ENCODE peak calls at places on chromosomes 6 and 20, in six cellular contexts. U is K562, J is endothelial cell of umbilical vein, V is stomach, N is GM23338, W is GM12892. Q is an unnamed sample.
A peak's percentile ranks its signal among the peaks of the same experiment; 100 is the strongest.

GRCh38 chr6:144601221-144601620 is 316.1 kb downstream of the UTRN start:
- DNase-seq in U (no peak), J (no peak), V (no peak), N (no peak), W (no peak), Q (no peak)

GRCh38 chr6:42374027-42374669 is 77.6 kb downstream of the TRERF1 start:
- DNase-seq in U (no peak), J (no peak), V (no peak), N (no peak), W (no peak), Q (no peak)

GRCh38 chr20:34987288-34988175 is 31.9 kb downstream of the MYH7B start:
- DNase-seq in U (no peak), J (no peak), V (no peak), N (no peak), W (no peak), Q (no peak)

GRCh38 chr20:31821427-31821826 is 2.3 kb downstream of the MYLK2 start:
- DNase-seq in U (no peak), J (no peak), V (no peak), N (no peak), W (no peak), Q (no peak)

GRCh38 chr6:152293404-152293803 is 343.8 kb downstream of the SYNE1 start:
- DNase-seq in U (no peak), J (no peak), V (peak; percentile 52), N (no peak), W (no peak), Q (no peak)

GRCh38 chr6:31057426-31058003 is 47.2 kb downstream of the MUC22 start:
- DNase-seq in U (no peak), J (no peak), V (no peak), N (peak; percentile 17), W (no peak), Q (no peak)

GRCh38 chr6:154515808-154516207 is 5.3 kb upstream of the CNKSR3 start:
- DNase-seq in U (no peak), J (peak; percentile 85), V (no peak), N (no peak), W (no peak), Q (no peak)

GRCh38 chr6:82980086-82980485 is 85.6 kb downstream of the UBE3D start:
- DNase-seq in U (no peak), J (no peak), V (no peak), N (no peak), W (no peak), Q (no peak)

GRCh38 chr6:138086573-138087196 is 20.5 kb downstream of the PERP start:
- DNase-seq in U (no peak), J (no peak), V (no peak), N (peak; percentile 72), W (no peak), Q (no peak)

GRCh38 chr6:144849920-144850319 is 564.8 kb downstream of the UTRN start:
- DNase-seq in U (no peak), J (no peak), V (no peak), N (no peak), W (no peak), Q (no peak)

GRCh38 chr20:44601801-44602204 is 19.4 kb downstream of the PKIG start:
- DNase-seq in U (no peak), J (peak; percentile 93), V (no peak), N (no peak), W (no peak), Q (no peak)

GRCh38 chr20:46939031-46939430 is 44.4 kb downstream of the EYA2 start:
- DNase-seq in U (peak; percentile 74), J (peak; percentile 1), V (no peak), N (peak; percentile 82), W (no peak), Q (no peak)

GRCh38 chr6:7146079-7146828 is 38.5 kb downstream of the RREB1 start:
- DNase-seq in U (peak; percentile 63), J (peak; percentile 64), V (peak; percentile 76), N (peak; percentile 52), W (no peak), Q (peak; percentile 85)

GRCh38 chr6:69980624-69981023 is 114.3 kb downstream of the COL19A1 start:
- DNase-seq in U (no peak), J (no peak), V (no peak), N (no peak), W (no peak), Q (no peak)

GRCh38 chr6:81158956-81159355 is 593.5 kb downstream of the TENT5A start:
- DNase-seq in U (no peak), J (no peak), V (no peak), N (no peak), W (no peak), Q (no peak)

GRCh38 chr20:32648761-32649615 is 24.8 kb downstream of the C20orf203 start:
- DNase-seq in U (no peak), J (no peak), V (no peak), N (no peak), W (no peak), Q (no peak)

GRCh38 chr20:51687071-51687470 is 81.1 kb downstream of the ATP9A start:
- DNase-seq in U (no peak), J (no peak), V (no peak), N (no peak), W (no peak), Q (no peak)

GRCh38 chr20:38034108-38034649 is 633 bp downstream of the RPRD1B start:
- DNase-seq in U (peak; percentile 35), J (peak; percentile 18), V (no peak), N (no peak), W (no peak), Q (no peak)

GRCh38 chr6:158970640-158971291 is 29.2 kb downstream of the RSPH3 start:
- DNase-seq in U (no peak), J (no peak), V (peak; percentile 31), N (peak; percentile 17), W (no peak), Q (no peak)

GRCh38 chr6:147868493-147869222 is 360.2 kb downstream of the SAMD5 start:
- DNase-seq in U (no peak), J (peak; percentile 80), V (no peak), N (no peak), W (no peak), Q (no peak)

GRCh38 chr6:147867827-147868226 is 359.3 kb downstream of the SAMD5 start:
- DNase-seq in U (no peak), J (no peak), V (no peak), N (no peak), W (no peak), Q (no peak)

GRCh38 chr6:147870745-147871144 is 362.3 kb downstream of the SAMD5 start:
- DNase-seq in U (no peak), J (no peak), V (no peak), N (no peak), W (no peak), Q (no peak)

GRCh38 chr6:147869869-147870268 is 361.4 kb downstream of the SAMD5 start:
- DNase-seq in U (no peak), J (no peak), V (no peak), N (no peak), W (no peak), Q (no peak)

GRCh38 chr6:147869223-147869600 is 360.7 kb downstream of the SAMD5 start:
- DNase-seq in U (no peak), J (no peak), V (no peak), N (no peak), W (no peak), Q (no peak)
- TF ChIP-seq POLR2AphosphoS5 in U (no peak), J (no peak), V (no peak), N (no peak), W (no peak), Q (no peak)

DNA sequence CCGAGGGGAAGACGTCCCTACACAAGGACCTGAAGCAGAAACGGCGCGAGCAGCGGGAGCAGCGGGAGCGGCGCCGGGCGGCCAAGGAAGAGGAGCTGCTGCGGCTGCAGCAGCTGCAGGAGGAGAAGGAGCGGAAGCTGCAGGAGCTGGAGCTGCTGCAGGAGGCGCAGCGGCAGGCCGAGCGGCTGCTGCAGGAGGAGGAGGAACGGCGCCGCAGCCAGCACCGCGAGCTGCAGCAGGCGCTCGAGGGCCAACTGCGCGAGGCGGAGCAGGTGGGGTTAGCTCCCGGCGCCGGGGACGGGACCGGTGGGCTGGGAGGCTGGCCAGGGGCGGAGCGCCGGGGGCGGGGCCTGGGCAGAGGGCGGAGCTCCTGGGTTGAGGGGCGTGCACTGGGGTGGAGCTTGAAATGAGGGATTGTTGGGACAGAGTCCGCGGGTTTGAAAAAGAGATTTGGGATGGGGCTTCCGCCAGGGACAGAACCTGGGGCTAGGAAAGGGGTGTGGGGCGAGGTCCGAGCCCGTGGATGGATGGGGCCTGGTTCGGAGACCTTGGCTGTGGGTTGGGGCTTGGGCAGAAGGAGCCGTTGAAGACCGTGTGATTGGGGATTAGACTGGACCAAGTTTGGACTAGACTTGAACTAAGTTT is 20.7 kb downstream of the DEF6 start:
- DNase-seq in U (peak; percentile 59), J (peak; percentile 85), V (peak; percentile 87), N (peak; percentile 95), W (no peak), Q (no peak)
- TF ChIP-seq POLR2AphosphoS5 in U (no peak), J (peak; percentile 47), V (no peak), N (peak; percentile 92), W (no peak), Q (peak; percentile 34)

GRCh38 chr6:21587182-21587924 is 6.2 kb upstream of the SOX4 start:
- DNase-seq in U (no peak), J (peak; percentile 78), V (peak; percentile 67), N (peak; percentile 82), W (peak; percentile 39), Q (peak; percentile 85)

GRCh38 chr6:21590345-21590744 is 3.2 kb upstream of the SOX4 start:
- DNase-seq in U (no peak), J (no peak), V (no peak), N (no peak), W (no peak), Q (no peak)

GRCh38 chr6:21586760-21587181 is 6.8 kb upstream of the SOX4 start:
- DNase-seq in U (no peak), J (no peak), V (peak; percentile 49), N (no peak), W (no peak), Q (no peak)

GRCh38 chr6:21587925-21588811 is 5.4 kb upstream of the SOX4 start:
- DNase-seq in U (no peak), J (peak; percentile 83), V (peak; percentile 57), N (peak; percentile 57), W (peak; percentile 32), Q (peak; percentile 88)

DNA sequence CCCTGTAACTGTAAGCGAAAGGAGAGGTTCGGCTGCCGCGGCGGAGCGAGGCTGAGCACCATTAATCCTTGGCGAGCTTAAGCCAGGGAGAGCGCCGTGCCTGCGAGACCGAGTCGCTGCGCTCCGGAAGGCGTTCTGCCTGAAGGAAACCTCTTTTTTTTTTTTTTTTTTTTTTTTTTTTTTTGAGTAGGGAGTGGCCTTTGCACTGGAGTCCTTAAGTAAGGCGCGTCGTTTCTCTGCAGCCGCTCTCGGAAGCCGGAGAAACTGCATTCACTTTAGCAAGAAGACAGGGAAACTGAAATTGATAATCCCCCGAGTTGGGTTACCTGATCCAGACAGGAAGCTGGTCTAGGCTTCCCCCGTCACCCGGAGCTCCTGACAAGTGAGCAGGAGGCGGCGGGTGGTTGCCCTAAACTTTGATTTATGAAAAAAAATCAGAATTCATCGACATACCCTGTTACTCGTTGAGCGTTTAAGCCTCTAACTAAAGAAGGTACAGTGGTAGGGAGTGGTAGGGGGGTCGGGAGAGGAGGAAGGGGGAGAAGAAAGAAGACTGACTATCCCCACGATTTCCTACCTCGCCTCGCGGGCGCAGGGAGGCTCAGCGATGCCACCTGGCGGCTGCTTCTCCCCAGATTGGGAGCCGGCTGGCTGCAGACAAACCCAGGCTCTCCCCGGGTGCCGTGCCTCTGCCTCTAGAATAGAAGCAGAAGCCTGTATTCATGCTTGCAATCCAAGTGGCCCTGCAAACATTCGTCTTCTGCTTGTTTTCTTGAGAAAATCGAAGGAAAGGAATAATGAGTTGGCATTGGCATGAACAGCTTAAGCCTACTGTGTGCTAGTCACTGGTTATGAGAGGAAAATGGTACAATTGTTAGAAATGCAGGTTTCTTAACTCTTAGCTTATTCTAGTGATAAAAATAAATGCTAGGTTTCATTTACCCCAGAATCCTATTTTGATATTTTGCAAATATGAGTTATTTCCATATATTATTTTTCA is 4.4 kb upstream of the SOX4 start:
- DNase-seq in U (peak; percentile 79), J (peak; percentile 91), V (peak; percentile 92), N (peak; percentile 94), W (peak; percentile 44), Q (peak; percentile 97)
- TF ChIP-seq POLR2AphosphoS5 in U (no peak), J (peak; percentile 44), V (no peak), N (no peak), W (peak; percentile 69), Q (peak; percentile 38)

GRCh38 chr20:25230177-25230831 is 17.6 kb upstream of the PYGB start:
- DNase-seq in U (no peak), J (peak; percentile 61), V (no peak), N (no peak), W (no peak), Q (peak; percentile 60)
- TF ChIP-seq POLR2AphosphoS5 in U (no peak), J (no peak), V (no peak), N (no peak), W (no peak), Q (no peak)

Q was measured in spleen.